ENCODE peak calls at places on chromosomes 3 and 15, in ten cellular contexts. One of them, this sample, is unnamed.

GRCh38 chr15:25175033-25175788 is 220.4 kb downstream of the SNRPN start:
- DNase-seq in GM13976: peak
- DNase-seq in stimulated activated CD4-positive, alpha-beta T cell treated with anti-CD3 and anti-CD28 coated beads, Interleukin-12 subunit alpha, Interleukin-12 subunit beta, amount 100 ng/mL, for 4 hours: no peak
- DNase-seq in activated CD8-positive, alpha-beta memory T cell treated with anti-CD3 and anti-CD28 coated beads for 24 hours: peak
- DNase-seq in pulmonary artery endothelial cell: no peak
- DNase-seq in spleen: peak
- DNase-seq in NCI-H1092: no peak
- DNase-seq in COLO829: no peak
- DNase-seq in RWPE1: no peak
- DNase-seq in heart left ventricle: peak
- DNase-seq in this sample: no peak

GRCh38 chr3:100563652-100564215 is 45.7 kb upstream of the ADGRG7 start:
- DNase-seq in RWPE1: no peak
- DNase-seq in heart left ventricle: no peak
- DNase-seq in spleen: no peak
- DNase-seq in GM13976: no peak
- DNase-seq in COLO829: no peak
- DNase-seq in stimulated activated CD4-positive, alpha-beta T cell treated with anti-CD3 and anti-CD28 coated beads, Interleukin-12 subunit alpha, Interleukin-12 subunit beta, amount 100 ng/mL, for 4 hours: no peak
- DNase-seq in pulmonary artery endothelial cell: no peak
- DNase-seq in NCI-H1092: no peak
- DNase-seq in activated CD8-positive, alpha-beta memory T cell treated with anti-CD3 and anti-CD28 coated beads for 24 hours: no peak
- DNase-seq in this sample: no peak

GRCh38 chr3:124862006-124862405 is 25.2 kb downstream of the ITGB5 start:
- DNase-seq in GM13976: no peak
- DNase-seq in activated CD8-positive, alpha-beta memory T cell treated with anti-CD3 and anti-CD28 coated beads for 24 hours: no peak
- DNase-seq in heart left ventricle: no peak
- DNase-seq in COLO829: no peak
- DNase-seq in pulmonary artery endothelial cell: no peak
- DNase-seq in RWPE1: no peak
- DNase-seq in spleen: no peak
- DNase-seq in NCI-H1092: no peak
- DNase-seq in stimulated activated CD4-positive, alpha-beta T cell treated with anti-CD3 and anti-CD28 coated beads, Interleukin-12 subunit alpha, Interleukin-12 subunit beta, amount 100 ng/mL, for 4 hours: no peak
- DNase-seq in this sample: no peak

GRCh38 chr3:171469376-171469775 is 9.2 kb upstream of the TNIK start:
- DNase-seq in GM13976: no peak
- DNase-seq in spleen: no peak
- DNase-seq in pulmonary artery endothelial cell: no peak
- DNase-seq in COLO829: no peak
- DNase-seq in stimulated activated CD4-positive, alpha-beta T cell treated with anti-CD3 and anti-CD28 coated beads, Interleukin-12 subunit alpha, Interleukin-12 subunit beta, amount 100 ng/mL, for 4 hours: no peak
- DNase-seq in RWPE1: no peak
- DNase-seq in heart left ventricle: no peak
- DNase-seq in NCI-H1092: no peak
- DNase-seq in activated CD8-positive, alpha-beta memory T cell treated with anti-CD3 and anti-CD28 coated beads for 24 hours: no peak
- DNase-seq in this sample: no peak

GRCh38 chr15:63892794-63893441 is 59.2 kb upstream of the HERC1 start:
- DNase-seq in RWPE1: no peak
- DNase-seq in activated CD8-positive, alpha-beta memory T cell treated with anti-CD3 and anti-CD28 coated beads for 24 hours: peak
- DNase-seq in stimulated activated CD4-positive, alpha-beta T cell treated with anti-CD3 and anti-CD28 coated beads, Interleukin-12 subunit alpha, Interleukin-12 subunit beta, amount 100 ng/mL, for 4 hours: peak
- DNase-seq in COLO829: no peak
- DNase-seq in pulmonary artery endothelial cell: no peak
- DNase-seq in spleen: peak
- DNase-seq in GM13976: no peak
- DNase-seq in NCI-H1092: no peak
- DNase-seq in heart left ventricle: no peak
- DNase-seq in this sample: no peak

GRCh38 chr3:134406331-134407246 is 32.3 kb upstream of the AMOTL2 start:
- DNase-seq in NCI-H1092: peak
- DNase-seq in heart left ventricle: peak
- DNase-seq in RWPE1: no peak
- DNase-seq in stimulated activated CD4-positive, alpha-beta T cell treated with anti-CD3 and anti-CD28 coated beads, Interleukin-12 subunit alpha, Interleukin-12 subunit beta, amount 100 ng/mL, for 4 hours: no peak
- DNase-seq in GM13976: no peak
- DNase-seq in COLO829: no peak
- DNase-seq in pulmonary artery endothelial cell: no peak
- DNase-seq in spleen: no peak
- DNase-seq in activated CD8-positive, alpha-beta memory T cell treated with anti-CD3 and anti-CD28 coated beads for 24 hours: no peak
- DNase-seq in this sample: no peak

GRCh38 chr3:12309716-12310115 is 20.8 kb downstream of the PPARG start:
- DNase-seq in heart left ventricle: no peak
- DNase-seq in pulmonary artery endothelial cell: no peak
- DNase-seq in spleen: no peak
- DNase-seq in GM13976: no peak
- DNase-seq in COLO829: no peak
- DNase-seq in activated CD8-positive, alpha-beta memory T cell treated with anti-CD3 and anti-CD28 coated beads for 24 hours: no peak
- DNase-seq in stimulated activated CD4-positive, alpha-beta T cell treated with anti-CD3 and anti-CD28 coated beads, Interleukin-12 subunit alpha, Interleukin-12 subunit beta, amount 100 ng/mL, for 4 hours: no peak
- DNase-seq in RWPE1: no peak
- DNase-seq in NCI-H1092: no peak
- DNase-seq in this sample: no peak

GRCh38 chr3:176562381-176562780 is 634.9 kb downstream of the TBL1XR1 start:
- DNase-seq in activated CD8-positive, alpha-beta memory T cell treated with anti-CD3 and anti-CD28 coated beads for 24 hours: no peak
- DNase-seq in heart left ventricle: no peak
- DNase-seq in NCI-H1092: no peak
- DNase-seq in GM13976: no peak
- DNase-seq in COLO829: no peak
- DNase-seq in RWPE1: no peak
- DNase-seq in spleen: no peak
- DNase-seq in pulmonary artery endothelial cell: no peak
- DNase-seq in stimulated activated CD4-positive, alpha-beta T cell treated with anti-CD3 and anti-CD28 coated beads, Interleukin-12 subunit alpha, Interleukin-12 subunit beta, amount 100 ng/mL, for 4 hours: no peak
- DNase-seq in this sample: no peak

GRCh38 chr15:67833504-67834248 is 6.2 kb downstream of the RNU6-1 start:
- DNase-seq in GM13976: peak
- DNase-seq in pulmonary artery endothelial cell: no peak
- DNase-seq in stimulated activated CD4-positive, alpha-beta T cell treated with anti-CD3 and anti-CD28 coated beads, Interleukin-12 subunit alpha, Interleukin-12 subunit beta, amount 100 ng/mL, for 4 hours: no peak
- DNase-seq in RWPE1: peak
- DNase-seq in COLO829: no peak
- DNase-seq in heart left ventricle: no peak
- DNase-seq in NCI-H1092: no peak
- DNase-seq in spleen: peak
- DNase-seq in activated CD8-positive, alpha-beta memory T cell treated with anti-CD3 and anti-CD28 coated beads for 24 hours: peak
- DNase-seq in this sample: peak

GRCh38 chr15:33968224-33968623 is at the start of gene CHRM5:
- DNase-seq in spleen: no peak
- DNase-seq in NCI-H1092: peak
- DNase-seq in stimulated activated CD4-positive, alpha-beta T cell treated with anti-CD3 and anti-CD28 coated beads, Interleukin-12 subunit alpha, Interleukin-12 subunit beta, amount 100 ng/mL, for 4 hours: no peak
- DNase-seq in heart left ventricle: no peak
- DNase-seq in RWPE1: no peak
- DNase-seq in GM13976: no peak
- DNase-seq in COLO829: no peak
- DNase-seq in pulmonary artery endothelial cell: no peak
- DNase-seq in activated CD8-positive, alpha-beta memory T cell treated with anti-CD3 and anti-CD28 coated beads for 24 hours: no peak
- DNase-seq in this sample: no peak

This sample was measured in AG08395.